ENCODE peak calls at places on chromosome 16, in nine cellular contexts. N, J, U, I, S, K, W, P and M are unnamed samples.

GRCh38 chr16:58501242-58502131 is 1.5 kb downstream of the NDRG4 start:
- DNase-seq in N (peak; percentile 45), J (no peak), U (peak; percentile 75), I (peak; percentile 26), S (no peak), K (no peak), W (peak; percentile 51), P (no peak), M (peak; percentile 80)

GRCh38 chr16:29678691-29679267 is at the start of gene QPRT:
- DNase-seq in N (peak; percentile 70), J (peak; percentile 85), U (no peak), I (no peak), S (peak; percentile 64), K (no peak), W (no peak), P (no peak), M (no peak)

GRCh38 chr16:85418978-85419491 is 194.1 kb upstream of the GSE1 start:
- DNase-seq in N (no peak), J (peak; percentile 33), U (no peak), I (no peak), S (no peak), K (peak; percentile 34), W (no peak), P (no peak), M (peak; percentile 41)

GRCh38 chr16:66728117-66728787 is 23.2 kb downstream of the DYNC1LI2 start:
- DNase-seq in N (peak; percentile 76), J (no peak), U (no peak), I (peak; percentile 83), S (no peak), K (no peak), W (peak; percentile 37), P (no peak), M (no peak)

GRCh38 chr16:71460246-71460645 is 1.8 kb downstream of the ZNF23 start:
- DNase-seq in N (no peak), J (no peak), U (no peak), I (peak; percentile 91), S (no peak), K (no peak), W (no peak), P (no peak), M (no peak)

GRCh38 chr16:29844575-29845331 is 18.3 kb downstream of the CDIPT start:
- DNase-seq in N (no peak), J (no peak), U (no peak), I (no peak), S (no peak), K (no peak), W (no peak), P (no peak), M (no peak)

GRCh38 chr16:31334934-31335333 is 20.0 kb upstream of the ITGAX start:
- DNase-seq in N (no peak), J (no peak), U (peak; percentile 11), I (no peak), S (no peak), K (no peak), W (no peak), P (no peak), M (no peak)

GRCh38 chr16:67966549-67967182 is 1.8 kb downstream of the SLC12A4 start:
- DNase-seq in N (no peak), J (no peak), U (no peak), I (peak; percentile 61), S (peak; percentile 33), K (no peak), W (no peak), P (peak; percentile 37), M (peak; percentile 71)

GRCh38 chr16:22007159-22007508 is 777 bp upstream of the MOSMO start:
- DNase-seq in N (no peak), J (no peak), U (no peak), I (no peak), S (no peak), K (no peak), W (no peak), P (no peak), M (no peak)

GRCh38 chr16:85381738-85382592 is 231.2 kb upstream of the GSE1 start:
- DNase-seq in N (no peak), J (no peak), U (peak; percentile 77), I (peak; percentile 44), S (no peak), K (no peak), W (no peak), P (no peak), M (no peak)

GRCh38 chr16:51389881-51390280 is 238.8 kb upstream of the SALL1 start:
- DNase-seq in N (no peak), J (no peak), U (no peak), I (no peak), S (no peak), K (no peak), W (no peak), P (no peak), M (no peak)

GRCh38 chr16:69906838-69907301 is 44.3 kb upstream of the CLEC18A start:
- DNase-seq in N (no peak), J (no peak), U (no peak), I (peak; percentile 74), S (no peak), K (no peak), W (no peak), P (no peak), M (no peak)

GRCh38 chr16:84475643-84476240 is 28.7 kb downstream of the MEAK7 start:
- DNase-seq in N (no peak), J (peak; percentile 28), U (no peak), I (no peak), S (peak; percentile 80), K (no peak), W (peak; percentile 49), P (no peak), M (peak; percentile 23)

GRCh38 chr16:88651276-88651988 is 579 bp upstream of the CYBA start:
- DNase-seq in N (no peak), J (peak; percentile 73), U (peak; percentile 96), I (no peak), S (no peak), K (peak; percentile 87), W (peak; percentile 63), P (no peak), M (peak; percentile 98)

GRCh38 chr16:64893386-64893785 is 228.5 kb downstream of the CDH11 start:
- DNase-seq in N (peak; percentile 33), J (no peak), U (peak; percentile 56), I (peak; percentile 64), S (no peak), K (no peak), W (no peak), P (no peak), M (no peak)

GRCh38 chr16:50712568-50712914 is 19.1 kb downstream of the NOD2 start:
- DNase-seq in N (peak; percentile 33), J (no peak), U (no peak), I (no peak), S (no peak), K (no peak), W (no peak), P (no peak), M (no peak)

GRCh38 chr16:19963306-19963705 is 78.7 kb upstream of the GPRC5B start:
- DNase-seq in N (no peak), J (no peak), U (no peak), I (no peak), S (no peak), K (no peak), W (peak; percentile 84), P (no peak), M (no peak)

GRCh38 chr16:67773569-67774456 is 32.5 kb downstream of the RANBP10 start:
- DNase-seq in N (no peak), J (peak; percentile 68), U (no peak), I (no peak), S (no peak), K (no peak), W (no peak), P (no peak), M (no peak)

GRCh38 chr16:2070576-2071453 is 23.0 kb downstream of the TSC2 start:
- DNase-seq in N (no peak), J (no peak), U (no peak), I (no peak), S (no peak), K (no peak), W (no peak), P (no peak), M (no peak)
- H3K27ac ChIP-seq in N (no peak overlapping the region), J (no peak overlapping the region), U (no peak overlapping the region), I (no peak overlapping the region), S (no peak overlapping the region), K (no peak overlapping the region), W (no peak overlapping the region), P (no peak overlapping the region), M (no peak overlapping the region)

DNA sequence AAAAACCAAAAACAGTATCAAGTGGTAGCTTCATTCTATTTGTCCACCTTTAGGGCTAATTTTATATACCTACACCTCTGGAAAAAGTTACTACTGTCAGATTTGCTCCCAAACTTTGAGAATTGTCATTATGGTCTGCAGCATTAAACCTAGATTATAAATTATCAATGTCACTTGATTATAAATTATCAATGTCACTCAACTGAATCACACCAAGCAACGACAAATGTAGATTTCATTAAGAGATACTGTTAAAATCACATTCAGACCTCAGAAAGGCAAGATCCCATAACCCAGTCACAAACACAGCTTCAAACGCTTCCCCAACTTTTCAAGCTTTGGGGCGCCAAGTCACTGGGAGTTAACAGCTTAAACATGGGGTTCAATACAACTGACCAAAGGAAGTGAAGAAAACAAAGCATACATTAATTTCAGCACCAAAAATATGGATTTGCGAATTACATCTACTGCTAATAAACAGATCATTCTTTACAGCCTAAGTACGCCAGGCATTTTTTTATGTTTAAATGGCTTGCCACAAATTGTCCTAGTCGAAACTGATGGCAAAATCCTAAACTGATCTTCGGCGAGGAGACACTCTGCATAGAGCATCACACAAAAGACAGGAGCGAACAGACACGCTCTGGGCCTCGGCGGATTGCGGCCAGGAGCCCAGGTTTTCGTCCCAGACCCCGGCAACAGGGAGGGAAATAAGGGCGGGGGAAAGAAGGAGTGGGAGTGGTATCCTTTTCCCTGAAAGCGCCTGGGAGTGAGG is 981 bp downstream of the GLG1 start:
- DNase-seq in N (no peak), J (no peak), U (no peak), I (peak; percentile 62), S (no peak), K (no peak), W (no peak), P (no peak), M (no peak)
- H3K27ac ChIP-seq in N (peak overlapping the region; percentile 94), J (peak overlapping the region; percentile 95), U (peak overlapping the region; percentile 90), I (peak overlapping the region; percentile 94), S (peak overlapping the region; percentile 62), K (peak overlapping the region; percentile 96), W (peak overlapping the region; percentile 98), P (peak overlapping the region; percentile 77), M (peak overlapping the region; percentile 94)

DNA sequence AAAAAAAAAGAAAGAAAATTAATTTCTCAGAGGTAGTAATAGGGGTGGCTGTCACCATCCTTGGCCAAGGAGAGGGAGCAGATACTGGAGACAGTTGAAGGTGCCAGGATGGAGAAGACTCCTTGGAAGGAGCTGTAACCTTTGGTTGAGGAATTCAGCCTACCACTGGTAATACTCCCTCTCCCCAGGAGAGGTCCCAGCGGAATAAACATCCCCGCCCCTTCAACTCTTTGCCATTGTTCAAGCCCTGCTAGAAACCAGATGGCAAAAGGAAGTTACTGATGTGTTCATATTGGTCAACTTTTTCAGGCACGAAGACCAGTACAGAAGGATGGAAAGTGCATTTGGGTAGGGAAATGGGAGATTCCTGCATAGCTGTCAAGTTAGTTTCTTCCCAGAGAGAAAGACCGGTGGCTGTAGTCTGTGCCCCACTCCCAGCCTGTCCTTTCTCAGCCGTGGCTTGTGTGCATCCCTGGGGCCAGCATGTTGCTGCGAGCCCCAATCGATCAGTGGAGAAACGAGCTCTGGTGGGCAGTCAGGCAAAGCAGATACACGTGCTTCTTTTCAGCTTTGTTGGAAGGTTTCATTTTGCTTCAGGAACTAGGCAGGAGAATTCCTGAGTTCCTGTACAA is 612.1 kb downstream of the MAF start:
- DNase-seq in N (peak; percentile 13), J (no peak), U (no peak), I (no peak), S (no peak), K (no peak), W (no peak), P (no peak), M (no peak)
- H3K27ac ChIP-seq in N (no peak overlapping the region), J (no peak overlapping the region), U (no peak overlapping the region), I (no peak overlapping the region), S (no peak overlapping the region), K (no peak overlapping the region), W (no peak overlapping the region), P (no peak overlapping the region), M (no peak overlapping the region)

GRCh38 chr16:73066321-73066926 is 18.5 kb upstream of the ZFHX3 start:
- DNase-seq in N (no peak), J (no peak), U (peak; percentile 76), I (no peak), S (no peak), K (no peak), W (no peak), P (no peak), M (no peak)
- H3K27ac ChIP-seq in N (no peak overlapping the region), J (peak overlapping the region; percentile 89), U (peak overlapping the region; percentile 73), I (no peak overlapping the region), S (no peak overlapping the region), K (no peak overlapping the region), W (peak overlapping the region; percentile 82), P (no peak overlapping the region), M (no peak overlapping the region)